ENCODE peak calls at places on chromosomes 11 and 22, in four cellular contexts. One of them, this sample, is unnamed.

GRCh38 chr22:47202819-47203553 is 440.5 kb downstream of the TBC1D22A start:
- DNase-seq in CD8-positive, alpha-beta T cell: no peak
- DNase-seq in activated T-helper 9 cell treated with anti-CD3 and anti-CD28 coated beads, Interleukin-2, amount 50 U/mL, for 16 hours: no peak
- DNase-seq in astrocyte: no peak
- DNase-seq in this sample: no peak

GRCh38 chr22:37254206-37254866 is 10.3 kb upstream of the RAC2 start:
- DNase-seq in CD8-positive, alpha-beta T cell: no peak
- DNase-seq in activated T-helper 9 cell treated with anti-CD3 and anti-CD28 coated beads, Interleukin-2, amount 50 U/mL, for 16 hours: no peak
- DNase-seq in astrocyte: peak
- DNase-seq in this sample: peak

GRCh38 chr22:40181323-40181722 is 3.6 kb downstream of the TNRC6B start:
- DNase-seq in CD8-positive, alpha-beta T cell: no peak
- DNase-seq in activated T-helper 9 cell treated with anti-CD3 and anti-CD28 coated beads, Interleukin-2, amount 50 U/mL, for 16 hours: no peak
- DNase-seq in astrocyte: no peak
- DNase-seq in this sample: no peak

GRCh38 chr11:59857444-59858434 is 8.5 kb downstream of the TCN1 start:
- DNase-seq in CD8-positive, alpha-beta T cell: no peak
- DNase-seq in activated T-helper 9 cell treated with anti-CD3 and anti-CD28 coated beads, Interleukin-2, amount 50 U/mL, for 16 hours: no peak
- DNase-seq in astrocyte: peak
- DNase-seq in this sample: peak

GRCh38 chr11:1390603-1391164 is 950 bp downstream of the BRSK2 start:
- DNase-seq in CD8-positive, alpha-beta T cell: no peak
- DNase-seq in activated T-helper 9 cell treated with anti-CD3 and anti-CD28 coated beads, Interleukin-2, amount 50 U/mL, for 16 hours: no peak
- DNase-seq in astrocyte: no peak
- DNase-seq in this sample: no peak

GRCh38 chr11:30206249-30206996 is 24.4 kb upstream of the FSHB start:
- DNase-seq in CD8-positive, alpha-beta T cell: no peak
- DNase-seq in activated T-helper 9 cell treated with anti-CD3 and anti-CD28 coated beads, Interleukin-2, amount 50 U/mL, for 16 hours: no peak
- DNase-seq in astrocyte: no peak
- DNase-seq in this sample: no peak

GRCh38 chr22:25212337-25212736 is 7.1 kb upstream of the CRYBB2 start:
- DNase-seq in CD8-positive, alpha-beta T cell: no peak
- DNase-seq in activated T-helper 9 cell treated with anti-CD3 and anti-CD28 coated beads, Interleukin-2, amount 50 U/mL, for 16 hours: no peak
- DNase-seq in astrocyte: no peak
- DNase-seq in this sample: no peak

GRCh38 chr11:25734592-25735211 is 597.2 kb upstream of the ANO3 start:
- DNase-seq in CD8-positive, alpha-beta T cell: no peak
- DNase-seq in activated T-helper 9 cell treated with anti-CD3 and anti-CD28 coated beads, Interleukin-2, amount 50 U/mL, for 16 hours: no peak
- DNase-seq in astrocyte: peak
- DNase-seq in this sample: peak

GRCh38 chr11:94148189-94148588 is 19.5 kb downstream of the PANX1 start:
- DNase-seq in CD8-positive, alpha-beta T cell: no peak
- DNase-seq in activated T-helper 9 cell treated with anti-CD3 and anti-CD28 coated beads, Interleukin-2, amount 50 U/mL, for 16 hours: no peak
- DNase-seq in astrocyte: no peak
- DNase-seq in this sample: no peak

GRCh38 chr11:119493712-119494111 is 70.7 kb upstream of the THY1 start:
- DNase-seq in CD8-positive, alpha-beta T cell: no peak
- DNase-seq in activated T-helper 9 cell treated with anti-CD3 and anti-CD28 coated beads, Interleukin-2, amount 50 U/mL, for 16 hours: no peak
- DNase-seq in astrocyte: no peak
- DNase-seq in this sample: no peak

GRCh38 chr11:124198852-124199389 is 15.8 kb downstream of the OR10D3 start:
- DNase-seq in CD8-positive, alpha-beta T cell: no peak
- DNase-seq in activated T-helper 9 cell treated with anti-CD3 and anti-CD28 coated beads, Interleukin-2, amount 50 U/mL, for 16 hours: no peak
- DNase-seq in astrocyte: no peak
- DNase-seq in this sample: no peak

GRCh38 chr11:68342459-68343158 is 30.2 kb downstream of the LRP5 start:
- DNase-seq in CD8-positive, alpha-beta T cell: no peak
- DNase-seq in activated T-helper 9 cell treated with anti-CD3 and anti-CD28 coated beads, Interleukin-2, amount 50 U/mL, for 16 hours: no peak
- DNase-seq in astrocyte: peak
- DNase-seq in this sample: no peak

GRCh38 chr11:270451-271208 is 7.6 kb upstream of the NLRP6 start:
- DNase-seq in CD8-positive, alpha-beta T cell: no peak
- DNase-seq in activated T-helper 9 cell treated with anti-CD3 and anti-CD28 coated beads, Interleukin-2, amount 50 U/mL, for 16 hours: no peak
- DNase-seq in astrocyte: no peak
- DNase-seq in this sample: no peak

GRCh38 chr22:30878516-30879365 is 89.8 kb downstream of the MORC2 start:
- DNase-seq in CD8-positive, alpha-beta T cell: no peak
- DNase-seq in activated T-helper 9 cell treated with anti-CD3 and anti-CD28 coated beads, Interleukin-2, amount 50 U/mL, for 16 hours: no peak
- DNase-seq in astrocyte: no peak
- DNase-seq in this sample: no peak

GRCh38 chr11:119066481-119066880 is 1.1 kb upstream of the VPS11 start:
- DNase-seq in CD8-positive, alpha-beta T cell: no peak
- DNase-seq in activated T-helper 9 cell treated with anti-CD3 and anti-CD28 coated beads, Interleukin-2, amount 50 U/mL, for 16 hours: no peak
- DNase-seq in astrocyte: no peak
- DNase-seq in this sample: no peak

GRCh38 chr11:28757725-28758515 is 649.7 kb downstream of the METTL15 start:
- DNase-seq in CD8-positive, alpha-beta T cell: no peak
- DNase-seq in activated T-helper 9 cell treated with anti-CD3 and anti-CD28 coated beads, Interleukin-2, amount 50 U/mL, for 16 hours: no peak
- DNase-seq in astrocyte: peak
- DNase-seq in this sample: peak

GRCh38 chr11:33402066-33402465 is 144.9 kb downstream of the HIPK3 start:
- DNase-seq in CD8-positive, alpha-beta T cell: no peak
- DNase-seq in activated T-helper 9 cell treated with anti-CD3 and anti-CD28 coated beads, Interleukin-2, amount 50 U/mL, for 16 hours: no peak
- DNase-seq in astrocyte: no peak
- DNase-seq in this sample: peak

GRCh38 chr11:57410287-57410686 is 16.6 kb downstream of the SLC43A3 start:
- DNase-seq in CD8-positive, alpha-beta T cell: no peak
- DNase-seq in activated T-helper 9 cell treated with anti-CD3 and anti-CD28 coated beads, Interleukin-2, amount 50 U/mL, for 16 hours: no peak
- DNase-seq in astrocyte: peak
- DNase-seq in this sample: no peak

GRCh38 chr11:65652511-65653228 is 10.0 kb downstream of the RELA start:
- DNase-seq in CD8-positive, alpha-beta T cell: peak
- DNase-seq in activated T-helper 9 cell treated with anti-CD3 and anti-CD28 coated beads, Interleukin-2, amount 50 U/mL, for 16 hours: peak
- DNase-seq in astrocyte: peak
- DNase-seq in this sample: peak

GRCh38 chr11:94305146-94305545 is 766 bp downstream of the IZUMO1R start:
- DNase-seq in CD8-positive, alpha-beta T cell: no peak
- DNase-seq in activated T-helper 9 cell treated with anti-CD3 and anti-CD28 coated beads, Interleukin-2, amount 50 U/mL, for 16 hours: no peak
- DNase-seq in astrocyte: no peak
- DNase-seq in this sample: no peak

GRCh38 chr11:57240757-57241156 is 3.7 kb upstream of the APLNR start:
- DNase-seq in CD8-positive, alpha-beta T cell: no peak
- DNase-seq in activated T-helper 9 cell treated with anti-CD3 and anti-CD28 coated beads, Interleukin-2, amount 50 U/mL, for 16 hours: no peak
- DNase-seq in astrocyte: no peak
- DNase-seq in this sample: no peak

GRCh38 chr22:35177811-35178210 is 79.5 kb upstream of the HMGXB4 start:
- DNase-seq in CD8-positive, alpha-beta T cell: no peak
- DNase-seq in activated T-helper 9 cell treated with anti-CD3 and anti-CD28 coated beads, Interleukin-2, amount 50 U/mL, for 16 hours: no peak
- DNase-seq in astrocyte: no peak
- DNase-seq in this sample: no peak

GRCh38 chr11:69004411-69005182 is 8.4 kb downstream of the MRGPRF start:
- DNase-seq in CD8-positive, alpha-beta T cell: no peak
- DNase-seq in activated T-helper 9 cell treated with anti-CD3 and anti-CD28 coated beads, Interleukin-2, amount 50 U/mL, for 16 hours: no peak
- DNase-seq in astrocyte: no peak
- DNase-seq in this sample: no peak

GRCh38 chr11:8685820-8686219 is 3.2 kb downstream of the RPL27A start:
- DNase-seq in CD8-positive, alpha-beta T cell: no peak
- DNase-seq in activated T-helper 9 cell treated with anti-CD3 and anti-CD28 coated beads, Interleukin-2, amount 50 U/mL, for 16 hours: no peak
- DNase-seq in astrocyte: no peak
- DNase-seq in this sample: no peak

GRCh38 chr22:38214248-38215056 is 12.7 kb downstream of the MAFF start:
- DNase-seq in CD8-positive, alpha-beta T cell: peak
- DNase-seq in activated T-helper 9 cell treated with anti-CD3 and anti-CD28 coated beads, Interleukin-2, amount 50 U/mL, for 16 hours: peak
- DNase-seq in astrocyte: peak
- DNase-seq in this sample: no peak

GRCh38 chr11:102266111-102266510 is 51.2 kb upstream of the BIRC3 start:
- DNase-seq in CD8-positive, alpha-beta T cell: no peak
- DNase-seq in activated T-helper 9 cell treated with anti-CD3 and anti-CD28 coated beads, Interleukin-2, amount 50 U/mL, for 16 hours: no peak
- DNase-seq in astrocyte: no peak
- DNase-seq in this sample: no peak

GRCh38 chr11:78229106-78229505 is 40.4 kb downstream of the USP35 start:
- DNase-seq in CD8-positive, alpha-beta T cell: no peak
- DNase-seq in activated T-helper 9 cell treated with anti-CD3 and anti-CD28 coated beads, Interleukin-2, amount 50 U/mL, for 16 hours: no peak
- DNase-seq in astrocyte: no peak
- DNase-seq in this sample: no peak

GRCh38 chr11:69922596-69923111 is 103.4 kb upstream of the FGF3 start:
- DNase-seq in CD8-positive, alpha-beta T cell: no peak
- DNase-seq in activated T-helper 9 cell treated with anti-CD3 and anti-CD28 coated beads, Interleukin-2, amount 50 U/mL, for 16 hours: no peak
- DNase-seq in astrocyte: no peak
- DNase-seq in this sample: no peak

GRCh38 chr11:65431452-65432132 is 9.0 kb downstream of the NEAT1 start:
- DNase-seq in CD8-positive, alpha-beta T cell: peak
- DNase-seq in activated T-helper 9 cell treated with anti-CD3 and anti-CD28 coated beads, Interleukin-2, amount 50 U/mL, for 16 hours: no peak
- DNase-seq in astrocyte: peak
- DNase-seq in this sample: no peak

GRCh38 chr11:61021661-61022212 is 50.3 kb downstream of the CD6 start:
- DNase-seq in CD8-positive, alpha-beta T cell: peak
- DNase-seq in activated T-helper 9 cell treated with anti-CD3 and anti-CD28 coated beads, Interleukin-2, amount 50 U/mL, for 16 hours: peak
- DNase-seq in astrocyte: no peak
- DNase-seq in this sample: no peak

GRCh38 chr11:68297812-68298658 is 14.4 kb upstream of the LRP5 start:
- DNase-seq in CD8-positive, alpha-beta T cell: peak
- DNase-seq in activated T-helper 9 cell treated with anti-CD3 and anti-CD28 coated beads, Interleukin-2, amount 50 U/mL, for 16 hours: peak
- DNase-seq in astrocyte: no peak
- DNase-seq in this sample: peak

GRCh38 chr22:37381489-37381888 is 45.8 kb downstream of the ELFN2 start:
- DNase-seq in CD8-positive, alpha-beta T cell: no peak
- DNase-seq in activated T-helper 9 cell treated with anti-CD3 and anti-CD28 coated beads, Interleukin-2, amount 50 U/mL, for 16 hours: no peak
- DNase-seq in astrocyte: peak
- DNase-seq in this sample: no peak

GRCh38 chr11:112999518-112999917 is 38.3 kb downstream of the NCAM1 start:
- DNase-seq in CD8-positive, alpha-beta T cell: no peak
- DNase-seq in activated T-helper 9 cell treated with anti-CD3 and anti-CD28 coated beads, Interleukin-2, amount 50 U/mL, for 16 hours: no peak
- DNase-seq in astrocyte: no peak
- DNase-seq in this sample: no peak

GRCh38 chr22:50319503-50319951 is 7.3 kb downstream of the DENND6B start:
- DNase-seq in CD8-positive, alpha-beta T cell: no peak
- DNase-seq in activated T-helper 9 cell treated with anti-CD3 and anti-CD28 coated beads, Interleukin-2, amount 50 U/mL, for 16 hours: no peak
- DNase-seq in astrocyte: no peak
- DNase-seq in this sample: no peak

GRCh38 chr11:2989551-2989950 is 2.6 kb downstream of the NAP1L4 start:
- DNase-seq in CD8-positive, alpha-beta T cell: no peak
- DNase-seq in activated T-helper 9 cell treated with anti-CD3 and anti-CD28 coated beads, Interleukin-2, amount 50 U/mL, for 16 hours: no peak
- DNase-seq in astrocyte: no peak
- DNase-seq in this sample: no peak

GRCh38 chr11:56331861-56332491 is 13.9 kb upstream of the OR8K1 start:
- DNase-seq in CD8-positive, alpha-beta T cell: no peak
- DNase-seq in activated T-helper 9 cell treated with anti-CD3 and anti-CD28 coated beads, Interleukin-2, amount 50 U/mL, for 16 hours: no peak
- DNase-seq in astrocyte: no peak
- DNase-seq in this sample: no peak

This sample was measured in kidney glomerular epithelial cell.